ENCODE peak calls at places on chromosomes 2 and 18, in nine cellular contexts. One of them, this sample, is unnamed.

GRCh38 chr2:178811901-178812300 is 4.7 kb upstream of the TTN start:
- DNase-seq in cardiac muscle cell: no peak
- DNase-seq in Calu3: no peak
- DNase-seq in GM12865: no peak
- DNase-seq in ovary: no peak
- DNase-seq in astrocyte of the spinal cord: peak; percentile 8
- DNase-seq in ascending aorta: no peak
- DNase-seq in lower lobe of right lung: no peak
- DNase-seq in esophagus squamous epithelium: no peak
- DNase-seq in this sample: no peak

GRCh38 chr2:150545931-150546330 is 58.5 kb upstream of the RND3 start:
- DNase-seq in GM12865: no peak
- DNase-seq in astrocyte of the spinal cord: no peak
- DNase-seq in cardiac muscle cell: no peak
- DNase-seq in Calu3: no peak
- DNase-seq in esophagus squamous epithelium: no peak
- DNase-seq in ascending aorta: no peak
- DNase-seq in ovary: no peak
- DNase-seq in lower lobe of right lung: no peak
- DNase-seq in this sample: no peak

GRCh38 chr18:75157359-75157758 is 51.6 kb downstream of the PTGR3 start:
- DNase-seq in astrocyte of the spinal cord: no peak
- DNase-seq in ascending aorta: no peak
- DNase-seq in cardiac muscle cell: no peak
- DNase-seq in Calu3: no peak
- DNase-seq in GM12865: no peak
- DNase-seq in esophagus squamous epithelium: no peak
- DNase-seq in ovary: no peak
- DNase-seq in lower lobe of right lung: no peak
- DNase-seq in this sample: no peak

GRCh38 chr2:85326406-85326945 is 1.3 kb downstream of the TGOLN2 start:
- DNase-seq in astrocyte of the spinal cord: peak; percentile 30
- DNase-seq in GM12865: peak; percentile 75
- DNase-seq in esophagus squamous epithelium: no peak
- DNase-seq in cardiac muscle cell: no peak
- DNase-seq in Calu3: no peak
- DNase-seq in ovary: no peak
- DNase-seq in ascending aorta: no peak
- DNase-seq in lower lobe of right lung: no peak
- DNase-seq in this sample: no peak

GRCh38 chr18:6778459-6778858 is 48.9 kb downstream of the ARHGAP28 start:
- DNase-seq in esophagus squamous epithelium: no peak
- DNase-seq in ascending aorta: no peak
- DNase-seq in GM12865: no peak
- DNase-seq in ovary: no peak
- DNase-seq in astrocyte of the spinal cord: no peak
- DNase-seq in Calu3: no peak
- DNase-seq in cardiac muscle cell: no peak
- DNase-seq in lower lobe of right lung: no peak
- DNase-seq in this sample: no peak

GRCh38 chr2:225930687-225931086 is 531.2 kb downstream of the NYAP2 start:
- DNase-seq in astrocyte of the spinal cord: no peak
- DNase-seq in Calu3: no peak
- DNase-seq in GM12865: no peak
- DNase-seq in ovary: no peak
- DNase-seq in esophagus squamous epithelium: no peak
- DNase-seq in cardiac muscle cell: no peak
- DNase-seq in ascending aorta: no peak
- DNase-seq in lower lobe of right lung: no peak
- DNase-seq in this sample: no peak

GRCh38 chr2:118838741-118839455 is 8.6 kb downstream of the EN1 start:
- DNase-seq in lower lobe of right lung: no peak
- DNase-seq in ascending aorta: peak; percentile 31
- DNase-seq in ovary: no peak
- DNase-seq in esophagus squamous epithelium: no peak
- DNase-seq in GM12865: no peak
- DNase-seq in astrocyte of the spinal cord: no peak
- DNase-seq in Calu3: no peak
- DNase-seq in cardiac muscle cell: no peak
- DNase-seq in this sample: no peak

GRCh38 chr18:74175658-74176057 is 27.3 kb downstream of the TIMM21 start:
- DNase-seq in ascending aorta: no peak
- DNase-seq in cardiac muscle cell: no peak
- DNase-seq in lower lobe of right lung: no peak
- DNase-seq in esophagus squamous epithelium: no peak
- DNase-seq in Calu3: no peak
- DNase-seq in GM12865: no peak
- DNase-seq in astrocyte of the spinal cord: no peak
- DNase-seq in ovary: no peak
- DNase-seq in this sample: no peak

GRCh38 chr2:240302041-240302440 is 133.4 kb upstream of the GPC1 start:
- DNase-seq in GM12865: no peak
- DNase-seq in ascending aorta: no peak
- DNase-seq in esophagus squamous epithelium: no peak
- DNase-seq in astrocyte of the spinal cord: no peak
- DNase-seq in cardiac muscle cell: no peak
- DNase-seq in ovary: no peak
- DNase-seq in lower lobe of right lung: no peak
- DNase-seq in Calu3: no peak
- DNase-seq in this sample: no peak

GRCh38 chr18:43108469-43108868 is 7.0 kb downstream of the RIT2 start:
- DNase-seq in GM12865: no peak
- DNase-seq in esophagus squamous epithelium: no peak
- DNase-seq in lower lobe of right lung: no peak
- DNase-seq in astrocyte of the spinal cord: no peak
- DNase-seq in ascending aorta: no peak
- DNase-seq in cardiac muscle cell: no peak
- DNase-seq in ovary: no peak
- DNase-seq in Calu3: no peak
- DNase-seq in this sample: no peak

GRCh38 chr2:128980475-128980874 is 661.8 kb upstream of the HS6ST1 start:
- DNase-seq in ovary: no peak
- DNase-seq in Calu3: no peak
- DNase-seq in cardiac muscle cell: no peak
- DNase-seq in lower lobe of right lung: no peak
- DNase-seq in ascending aorta: no peak
- DNase-seq in astrocyte of the spinal cord: no peak
- DNase-seq in GM12865: no peak
- DNase-seq in esophagus squamous epithelium: no peak
- DNase-seq in this sample: no peak

GRCh38 chr2:71606244-71606643 is 152.9 kb downstream of the DYSF start:
- DNase-seq in ascending aorta: peak; percentile 35
- DNase-seq in esophagus squamous epithelium: no peak
- DNase-seq in lower lobe of right lung: peak; percentile 27
- DNase-seq in Calu3: no peak
- DNase-seq in astrocyte of the spinal cord: no peak
- DNase-seq in GM12865: no peak
- DNase-seq in cardiac muscle cell: no peak
- DNase-seq in ovary: peak; percentile 4
- DNase-seq in this sample: peak; percentile 21

GRCh38 chr2:154623819-154624218 is 74.7 kb upstream of the KCNJ3 start:
- DNase-seq in cardiac muscle cell: peak; percentile 68
- DNase-seq in esophagus squamous epithelium: no peak
- DNase-seq in astrocyte of the spinal cord: peak; percentile 52
- DNase-seq in GM12865: peak; percentile 69
- DNase-seq in ovary: no peak
- DNase-seq in lower lobe of right lung: no peak
- DNase-seq in Calu3: peak; percentile 53
- DNase-seq in ascending aorta: peak; percentile 65
- DNase-seq in this sample: no peak

GRCh38 chr18:41932899-41933298 is 22.1 kb upstream of the PIK3C3 start:
- DNase-seq in esophagus squamous epithelium: no peak
- DNase-seq in ascending aorta: no peak
- DNase-seq in ovary: no peak
- DNase-seq in cardiac muscle cell: no peak
- DNase-seq in GM12865: no peak
- DNase-seq in lower lobe of right lung: no peak
- DNase-seq in astrocyte of the spinal cord: no peak
- DNase-seq in Calu3: no peak
- DNase-seq in this sample: no peak

GRCh38 chr2:26614205-26615128 is 26.7 kb downstream of the CIB4 start:
- DNase-seq in cardiac muscle cell: no peak
- DNase-seq in lower lobe of right lung: peak; percentile 50
- DNase-seq in Calu3: no peak
- DNase-seq in esophagus squamous epithelium: no peak
- DNase-seq in ascending aorta: no peak
- DNase-seq in astrocyte of the spinal cord: no peak
- DNase-seq in GM12865: no peak
- DNase-seq in ovary: no peak
- DNase-seq in this sample: no peak

DNA sequence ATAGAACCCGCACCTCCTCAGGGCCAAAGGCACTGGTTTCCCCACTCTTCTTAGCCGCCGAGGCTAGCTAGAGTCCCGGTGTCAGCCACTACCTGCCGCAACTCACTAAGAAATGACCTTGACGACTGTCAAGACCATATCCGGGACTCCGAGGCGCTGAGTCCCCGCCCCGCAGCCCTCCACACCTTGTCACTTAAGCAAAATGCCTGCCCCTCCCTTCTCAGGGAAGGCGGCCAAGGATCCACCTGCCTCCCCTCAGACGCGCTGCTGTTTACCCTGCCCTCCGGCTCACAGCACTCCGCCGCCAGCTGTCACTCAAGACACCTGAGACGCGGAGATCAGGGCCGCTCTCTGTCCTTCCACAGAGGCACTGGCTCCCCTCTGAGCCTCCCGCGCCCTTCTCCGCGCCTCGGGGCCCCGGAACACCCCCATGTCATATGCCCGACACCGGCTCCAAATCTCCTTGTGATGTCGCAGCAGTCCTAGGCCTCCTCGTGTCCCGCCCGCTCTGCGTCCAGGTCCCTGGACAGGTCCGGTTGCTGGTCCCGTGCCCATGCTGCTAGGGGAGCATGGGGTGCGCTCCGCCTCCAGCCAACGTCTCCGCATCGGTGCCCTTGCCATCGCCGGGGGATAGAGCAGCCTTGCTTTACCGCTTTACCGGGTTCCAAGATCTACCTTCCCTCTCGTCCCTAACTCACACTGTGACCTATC is 32.5 kb upstream of the REG3G start:
- DNase-seq in Calu3: no peak
- DNase-seq in lower lobe of right lung: peak; percentile 41
- DNase-seq in ovary: no peak
- DNase-seq in ascending aorta: no peak
- DNase-seq in astrocyte of the spinal cord: no peak
- DNase-seq in esophagus squamous epithelium: no peak
- DNase-seq in GM12865: no peak
- DNase-seq in cardiac muscle cell: peak; percentile 42
- DNase-seq in this sample: no peak
- TF ChIP-seq CTCF in Calu3: no peak
- TF ChIP-seq CTCF in lower lobe of right lung: no peak
- TF ChIP-seq CTCF in ovary: no peak
- TF ChIP-seq CTCF in ascending aorta: no peak
- TF ChIP-seq CTCF in astrocyte of the spinal cord: no peak
- TF ChIP-seq CTCF in esophagus squamous epithelium: no peak
- TF ChIP-seq CTCF in GM12865: no peak
- TF ChIP-seq CTCF in cardiac muscle cell: no peak
- TF ChIP-seq CTCF in this sample: no peak

GRCh38 chr2:235675678-235676535 is 182.1 kb downstream of the AGAP1 start:
- DNase-seq in ascending aorta: no peak
- DNase-seq in Calu3: peak; percentile 7
- DNase-seq in GM12865: no peak
- DNase-seq in esophagus squamous epithelium: no peak
- DNase-seq in lower lobe of right lung: no peak
- DNase-seq in cardiac muscle cell: no peak
- DNase-seq in astrocyte of the spinal cord: peak; percentile 41
- DNase-seq in ovary: no peak
- DNase-seq in this sample: no peak
- TF ChIP-seq CTCF in ascending aorta: no peak
- TF ChIP-seq CTCF in Calu3: peak; percentile 44
- TF ChIP-seq CTCF in GM12865: no peak
- TF ChIP-seq CTCF in esophagus squamous epithelium: no peak
- TF ChIP-seq CTCF in lower lobe of right lung: no peak
- TF ChIP-seq CTCF in cardiac muscle cell: no peak
- TF ChIP-seq CTCF in astrocyte of the spinal cord: no peak
- TF ChIP-seq CTCF in ovary: no peak
- TF ChIP-seq CTCF in this sample: no peak

DNA sequence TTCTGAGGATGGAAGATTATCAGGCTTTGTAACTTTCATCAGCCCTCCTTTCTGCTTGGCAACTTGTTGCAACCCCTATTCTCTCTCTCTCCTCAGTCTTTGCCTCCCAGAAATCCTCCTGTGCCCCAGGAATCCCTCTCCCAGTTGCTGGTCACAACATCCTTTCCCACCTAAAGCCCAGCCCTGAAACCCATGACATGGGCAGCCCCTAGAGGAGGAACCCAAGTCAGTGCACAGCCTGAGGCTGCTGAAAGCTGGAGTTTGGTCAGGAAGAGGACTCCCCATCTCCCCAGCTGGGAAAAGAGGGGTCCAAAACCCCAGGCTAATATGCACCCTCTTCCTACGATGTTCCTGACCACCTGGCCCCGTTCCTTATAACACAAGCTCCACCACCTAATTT is 29.5 kb downstream of the PKDCC start:
- DNase-seq in esophagus squamous epithelium: no peak
- DNase-seq in ovary: no peak
- DNase-seq in GM12865: no peak
- DNase-seq in lower lobe of right lung: no peak
- DNase-seq in ascending aorta: no peak
- DNase-seq in astrocyte of the spinal cord: no peak
- DNase-seq in Calu3: no peak
- DNase-seq in cardiac muscle cell: peak; percentile 47
- DNase-seq in this sample: no peak
- TF ChIP-seq CTCF in esophagus squamous epithelium: no peak
- TF ChIP-seq CTCF in ovary: no peak
- TF ChIP-seq CTCF in GM12865: no peak
- TF ChIP-seq CTCF in lower lobe of right lung: no peak
- TF ChIP-seq CTCF in ascending aorta: peak; percentile 22
- TF ChIP-seq CTCF in astrocyte of the spinal cord: no peak
- TF ChIP-seq CTCF in Calu3: no peak
- TF ChIP-seq CTCF in cardiac muscle cell: peak; percentile 24
- TF ChIP-seq CTCF in this sample: no peak

DNA sequence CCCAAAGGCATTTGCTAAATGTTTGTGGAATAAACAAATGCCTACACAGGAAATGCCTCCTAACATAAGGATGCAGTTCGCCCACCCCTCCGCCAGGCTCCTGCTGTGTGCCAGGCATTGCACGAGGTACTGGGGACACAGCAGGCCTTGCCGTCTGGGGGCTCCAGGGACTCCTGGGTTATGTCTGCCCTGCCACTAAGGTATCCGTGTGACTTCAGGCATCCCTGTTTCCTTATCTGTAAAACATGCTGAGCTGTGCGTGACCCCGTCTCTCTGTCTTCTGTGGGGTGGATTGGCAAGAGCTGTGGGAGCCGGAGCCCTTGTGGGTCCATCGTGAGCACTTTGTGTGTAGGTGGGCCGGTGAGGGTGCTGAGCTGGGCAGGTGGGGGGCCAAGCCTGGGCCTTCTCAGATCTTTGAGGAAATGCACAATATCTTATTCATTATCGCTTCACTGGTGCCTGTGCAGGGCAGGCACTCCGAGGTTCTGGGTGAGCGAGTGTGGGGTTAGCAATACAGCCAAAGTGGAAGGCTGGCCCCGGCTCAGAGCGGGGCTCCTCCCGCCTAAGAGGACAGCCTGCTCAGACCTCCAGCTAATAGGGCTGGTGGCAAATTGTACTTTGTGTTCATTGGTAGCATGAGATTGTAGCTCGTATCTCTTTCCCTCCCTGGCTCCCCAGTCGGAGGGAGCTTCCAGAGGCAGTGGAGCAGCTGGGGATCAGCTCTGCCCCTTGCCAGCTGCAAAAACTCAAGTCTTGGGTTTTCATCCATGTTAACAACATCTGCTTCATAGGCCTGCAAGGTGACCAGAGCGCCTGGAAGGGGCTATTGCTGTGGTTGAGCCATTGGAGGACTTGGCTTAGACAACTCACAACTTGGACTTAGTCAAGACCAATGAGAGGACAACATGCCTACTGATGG is 126.8 kb downstream of the GLI2 start:
- DNase-seq in lower lobe of right lung: peak; percentile 36
- DNase-seq in Calu3: no peak
- DNase-seq in GM12865: no peak
- DNase-seq in ovary: no peak
- DNase-seq in astrocyte of the spinal cord: no peak
- DNase-seq in esophagus squamous epithelium: no peak
- DNase-seq in cardiac muscle cell: peak; percentile 58
- DNase-seq in ascending aorta: no peak
- DNase-seq in this sample: no peak
- TF ChIP-seq CTCF in lower lobe of right lung: no peak
- TF ChIP-seq CTCF in Calu3: no peak
- TF ChIP-seq CTCF in GM12865: no peak
- TF ChIP-seq CTCF in ovary: no peak
- TF ChIP-seq CTCF in astrocyte of the spinal cord: no peak
- TF ChIP-seq CTCF in esophagus squamous epithelium: no peak
- TF ChIP-seq CTCF in cardiac muscle cell: no peak
- TF ChIP-seq CTCF in ascending aorta: no peak
- TF ChIP-seq CTCF in this sample: no peak

This sample was measured in omental fat pad.